ENCODE peak calls at places on chromosome 13, in four cellular contexts. V is CD8-positive, alpha-beta T cell; J is testis; U is neuronal stem cell. Y is an unnamed sample. For H3K36me3 and H3K4me1, the result is how much of the 10 kb centered on the place peaks cover.

GRCh38 chr13:52738719-52739467 is 727 bp downstream of the CNMD start:
- DNase-seq in V (peak), J (peak), U (peak), Y (no peak)

GRCh38 chr13:21079206-21079605 is 17.8 kb upstream of the LATS2 start:
- DNase-seq in V (no peak), J (no peak), U (no peak), Y (no peak)

GRCh38 chr13:49454388-49455015 is 10.4 kb downstream of the SETDB2 start:
- DNase-seq in V (no peak), J (no peak), U (no peak), Y (no peak)

GRCh38 chr13:45873491-45874360 is 22.2 kb upstream of the SIAH3 start:
- DNase-seq in V (no peak), J (no peak), U (no peak), Y (peak)

GRCh38 chr13:75610466-75610865 is 25.7 kb upstream of the LMO7 start:
- DNase-seq in V (no peak), J (no peak), U (no peak), Y (no peak)

GRCh38 chr13:41487222-41487621 is 29.9 kb downstream of the RGCC start:
- DNase-seq in V (no peak), J (no peak), U (no peak), Y (no peak)

GRCh38 chr13:109273326-109273751 is 513.0 kb downstream of the IRS2 start:
- DNase-seq in V (no peak), J (no peak), U (no peak), Y (no peak)

GRCh38 chr13:22655106-22655852 is 525.5 kb upstream of the SGCG start:
- DNase-seq in V (no peak), J (no peak), U (no peak), Y (no peak)

GRCh38 chr13:47426126-47426849 is 529.4 kb upstream of the HTR2A start:
- DNase-seq in V (no peak), J (no peak), U (no peak), Y (no peak)

GRCh38 chr13:48976677-48977625 is 1.2 kb downstream of the FNDC3A start:
- DNase-seq in V (no peak), J (peak), U (no peak), Y (no peak)

GRCh38 chr13:98199480-98199879 is 22.4 kb upstream of the RNF113B start:
- DNase-seq in V (no peak), J (no peak), U (no peak), Y (no peak)

GRCh38 chr13:98202026-98202425 is 25.0 kb upstream of the RNF113B start:
- DNase-seq in V (no peak), J (no peak), U (no peak), Y (no peak)

GRCh38 chr13:98198683-98199082 is 21.6 kb upstream of the RNF113B start:
- DNase-seq in V (no peak), J (no peak), U (no peak), Y (no peak)

GRCh38 chr13:98200211-98200878 is 23.3 kb upstream of the RNF113B start:
- DNase-seq in V (no peak), J (no peak), U (no peak), Y (peak)

GRCh38 chr13:98201178-98201577 is 24.1 kb upstream of the RNF113B start:
- DNase-seq in V (no peak), J (no peak), U (no peak), Y (no peak)
- H3K4me3 ChIP-seq in V (no peak), J (no peak), U (no peak), Y (no peak)

DNA sequence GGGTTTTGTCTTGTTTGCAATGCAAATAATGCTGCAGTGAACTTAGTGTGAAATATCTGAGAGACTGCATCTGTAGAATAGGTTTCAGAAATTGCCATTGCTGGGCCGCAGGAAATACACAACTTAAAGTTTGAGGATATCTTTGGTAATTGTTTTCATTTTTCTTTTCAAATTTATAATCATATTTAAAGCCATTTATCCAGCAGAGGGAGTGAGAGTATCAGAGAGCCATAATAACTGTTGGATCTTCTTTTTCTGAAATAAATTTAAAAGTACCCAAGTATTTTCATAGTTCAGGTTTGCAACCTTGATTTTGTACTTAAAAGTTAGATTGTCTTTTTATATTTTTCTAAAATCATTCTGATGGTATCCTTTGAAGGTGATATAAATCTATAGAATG is 99.4 kb downstream of the ZMYM2 start:
- DNase-seq in V (no peak), J (no peak), U (no peak), Y (no peak)
- H3K36me3 ChIP-seq in V (under half), J (under half), U (half or more), Y (under half)

DNA sequence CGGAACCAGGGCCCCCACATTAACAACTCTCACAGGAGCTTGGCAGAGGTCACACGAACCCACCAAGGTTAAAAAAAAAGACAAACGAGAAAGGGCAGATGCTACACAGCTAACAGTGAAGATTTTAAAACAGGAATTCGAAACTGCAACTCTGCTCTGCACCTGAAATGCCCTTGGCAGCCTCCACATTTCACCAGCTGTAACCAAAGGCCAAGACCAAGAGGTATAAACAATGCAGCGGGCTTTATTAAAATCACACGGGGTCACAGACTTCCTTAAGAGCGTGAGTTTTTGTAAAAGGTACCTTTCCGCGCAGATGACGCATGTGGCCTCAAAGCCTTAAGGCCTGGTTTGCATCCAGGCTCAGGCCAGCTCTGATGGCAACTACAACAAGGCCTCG is 88.2 kb downstream of the STK24 start:
- DNase-seq in V (no peak), J (no peak), U (no peak), Y (no peak)
- H3K4me1 ChIP-seq in V (under half), J (under half), U (under half), Y (under half)

GRCh38 chr13:39385154-39385553 is 217.8 kb downstream of the LHFPL6 start:
- DNase-seq in V (no peak), J (no peak), U (no peak), Y (no peak)
- H3K4me3 ChIP-seq in V (no peak), J (no peak), U (no peak), Y (no peak)